ENCODE peak calls at places on chromosomes 13 and 19, in eight cellular contexts. One of them, this sample, is unnamed.

GRCh38 chr13:84405286-84405685 is 523.0 kb upstream of the SLITRK1 start:
- DNase-seq in CD8-positive, alpha-beta T cell: no peak
- DNase-seq in ELR: peak
- DNase-seq in stimulated activated CD4-positive, alpha-beta T cell treated with anti-CD3 and anti-CD28 coated beads, Interleukin-4, amount 100 ng/mL, for 4 hours: no peak
- DNase-seq in NAMALWA: no peak
- DNase-seq in Caki2: no peak
- DNase-seq in A549: no peak
- DNase-seq in Panc1: no peak
- DNase-seq in this sample: no peak

GRCh38 chr13:95494082-95494681 is 58.3 kb upstream of the CLDN10 start:
- DNase-seq in Caki2: peak
- DNase-seq in CD8-positive, alpha-beta T cell: no peak
- DNase-seq in Panc1: peak
- DNase-seq in A549: peak
- DNase-seq in stimulated activated CD4-positive, alpha-beta T cell treated with anti-CD3 and anti-CD28 coated beads, Interleukin-4, amount 100 ng/mL, for 4 hours: no peak
- DNase-seq in NAMALWA: peak
- DNase-seq in ELR: peak
- DNase-seq in this sample: peak

GRCh38 chr13:41848435-41849255 is 112.3 kb downstream of the VWA8 start:
- DNase-seq in A549: no peak
- DNase-seq in NAMALWA: no peak
- DNase-seq in stimulated activated CD4-positive, alpha-beta T cell treated with anti-CD3 and anti-CD28 coated beads, Interleukin-4, amount 100 ng/mL, for 4 hours: no peak
- DNase-seq in Panc1: no peak
- DNase-seq in Caki2: peak
- DNase-seq in CD8-positive, alpha-beta T cell: no peak
- DNase-seq in ELR: no peak
- DNase-seq in this sample: no peak

GRCh38 chr13:34647379-34647778 is 294.7 kb upstream of the NBEA start:
- DNase-seq in CD8-positive, alpha-beta T cell: no peak
- DNase-seq in stimulated activated CD4-positive, alpha-beta T cell treated with anti-CD3 and anti-CD28 coated beads, Interleukin-4, amount 100 ng/mL, for 4 hours: no peak
- DNase-seq in Caki2: no peak
- DNase-seq in Panc1: no peak
- DNase-seq in ELR: peak
- DNase-seq in NAMALWA: no peak
- DNase-seq in A549: peak
- DNase-seq in this sample: no peak

GRCh38 chr13:48585456-48585840 is 52.6 kb upstream of the RCBTB2 start:
- DNase-seq in NAMALWA: no peak
- DNase-seq in stimulated activated CD4-positive, alpha-beta T cell treated with anti-CD3 and anti-CD28 coated beads, Interleukin-4, amount 100 ng/mL, for 4 hours: no peak
- DNase-seq in Panc1: no peak
- DNase-seq in ELR: peak
- DNase-seq in A549: no peak
- DNase-seq in Caki2: no peak
- DNase-seq in CD8-positive, alpha-beta T cell: no peak
- DNase-seq in this sample: peak

GRCh38 chr13:110397445-110397844 is 90.4 kb downstream of the COL4A2 start:
- DNase-seq in A549: no peak
- DNase-seq in ELR: peak
- DNase-seq in Caki2: no peak
- DNase-seq in CD8-positive, alpha-beta T cell: no peak
- DNase-seq in NAMALWA: no peak
- DNase-seq in Panc1: no peak
- DNase-seq in stimulated activated CD4-positive, alpha-beta T cell treated with anti-CD3 and anti-CD28 coated beads, Interleukin-4, amount 100 ng/mL, for 4 hours: no peak
- DNase-seq in this sample: no peak

GRCh38 chr19:4794971-4795370 is 3.4 kb downstream of the FEM1A start:
- DNase-seq in Panc1: no peak
- DNase-seq in stimulated activated CD4-positive, alpha-beta T cell treated with anti-CD3 and anti-CD28 coated beads, Interleukin-4, amount 100 ng/mL, for 4 hours: no peak
- DNase-seq in Caki2: no peak
- DNase-seq in CD8-positive, alpha-beta T cell: no peak
- DNase-seq in ELR: no peak
- DNase-seq in NAMALWA: no peak
- DNase-seq in A549: no peak
- DNase-seq in this sample: no peak

GRCh38 chr19:19230999-19231398 is 19.2 kb downstream of the NCAN start:
- DNase-seq in Panc1: no peak
- DNase-seq in stimulated activated CD4-positive, alpha-beta T cell treated with anti-CD3 and anti-CD28 coated beads, Interleukin-4, amount 100 ng/mL, for 4 hours: no peak
- DNase-seq in NAMALWA: no peak
- DNase-seq in A549: no peak
- DNase-seq in CD8-positive, alpha-beta T cell: no peak
- DNase-seq in ELR: no peak
- DNase-seq in Caki2: no peak
- DNase-seq in this sample: no peak

GRCh38 chr13:32940601-32941000 is 75.6 kb upstream of the KL start:
- DNase-seq in Caki2: no peak
- DNase-seq in Panc1: no peak
- DNase-seq in stimulated activated CD4-positive, alpha-beta T cell treated with anti-CD3 and anti-CD28 coated beads, Interleukin-4, amount 100 ng/mL, for 4 hours: no peak
- DNase-seq in NAMALWA: no peak
- DNase-seq in A549: no peak
- DNase-seq in ELR: no peak
- DNase-seq in CD8-positive, alpha-beta T cell: no peak
- DNase-seq in this sample: no peak

GRCh38 chr19:6109947-6110346 is 353 bp downstream of the RFX2 start:
- DNase-seq in CD8-positive, alpha-beta T cell: peak
- DNase-seq in stimulated activated CD4-positive, alpha-beta T cell treated with anti-CD3 and anti-CD28 coated beads, Interleukin-4, amount 100 ng/mL, for 4 hours: no peak
- DNase-seq in A549: no peak
- DNase-seq in Caki2: no peak
- DNase-seq in ELR: no peak
- DNase-seq in NAMALWA: no peak
- DNase-seq in Panc1: no peak
- DNase-seq in this sample: no peak

GRCh38 chr19:17281391-17282304 is at the start of gene ANKLE1:
- DNase-seq in CD8-positive, alpha-beta T cell: no peak
- DNase-seq in Panc1: no peak
- DNase-seq in Caki2: no peak
- DNase-seq in A549: no peak
- DNase-seq in NAMALWA: peak
- DNase-seq in ELR: peak
- DNase-seq in stimulated activated CD4-positive, alpha-beta T cell treated with anti-CD3 and anti-CD28 coated beads, Interleukin-4, amount 100 ng/mL, for 4 hours: no peak
- DNase-seq in this sample: no peak

GRCh38 chr19:47446534-47447469 is 24.9 kb downstream of the SLC8A2 start:
- DNase-seq in stimulated activated CD4-positive, alpha-beta T cell treated with anti-CD3 and anti-CD28 coated beads, Interleukin-4, amount 100 ng/mL, for 4 hours: no peak
- DNase-seq in A549: peak
- DNase-seq in NAMALWA: no peak
- DNase-seq in Caki2: peak
- DNase-seq in Panc1: no peak
- DNase-seq in CD8-positive, alpha-beta T cell: no peak
- DNase-seq in ELR: peak
- DNase-seq in this sample: no peak

GRCh38 chr13:98626298-98626940 is 49.5 kb upstream of the STK24 start:
- DNase-seq in stimulated activated CD4-positive, alpha-beta T cell treated with anti-CD3 and anti-CD28 coated beads, Interleukin-4, amount 100 ng/mL, for 4 hours: no peak
- DNase-seq in ELR: peak
- DNase-seq in A549: no peak
- DNase-seq in CD8-positive, alpha-beta T cell: no peak
- DNase-seq in Panc1: no peak
- DNase-seq in Caki2: no peak
- DNase-seq in NAMALWA: peak
- DNase-seq in this sample: no peak

GRCh38 chr19:5172859-5173577 is 167.6 kb downstream of the PTPRS start:
- DNase-seq in NAMALWA: no peak
- DNase-seq in stimulated activated CD4-positive, alpha-beta T cell treated with anti-CD3 and anti-CD28 coated beads, Interleukin-4, amount 100 ng/mL, for 4 hours: no peak
- DNase-seq in CD8-positive, alpha-beta T cell: no peak
- DNase-seq in A549: peak
- DNase-seq in Panc1: peak
- DNase-seq in Caki2: peak
- DNase-seq in ELR: peak
- DNase-seq in this sample: peak

GRCh38 chr19:57887195-57887941 is 1.5 kb downstream of the ZNF814 start:
- DNase-seq in Caki2: no peak
- DNase-seq in stimulated activated CD4-positive, alpha-beta T cell treated with anti-CD3 and anti-CD28 coated beads, Interleukin-4, amount 100 ng/mL, for 4 hours: no peak
- DNase-seq in CD8-positive, alpha-beta T cell: no peak
- DNase-seq in Panc1: no peak
- DNase-seq in A549: no peak
- DNase-seq in ELR: no peak
- DNase-seq in NAMALWA: no peak
- DNase-seq in this sample: no peak

GRCh38 chr13:113604186-113604585 is 19.6 kb downstream of the TFDP1 start:
- DNase-seq in CD8-positive, alpha-beta T cell: no peak
- DNase-seq in Caki2: no peak
- DNase-seq in stimulated activated CD4-positive, alpha-beta T cell treated with anti-CD3 and anti-CD28 coated beads, Interleukin-4, amount 100 ng/mL, for 4 hours: no peak
- DNase-seq in NAMALWA: no peak
- DNase-seq in A549: no peak
- DNase-seq in Panc1: no peak
- DNase-seq in ELR: no peak
- DNase-seq in this sample: no peak

GRCh38 chr19:36604656-36605100 is 435 bp upstream of the ZNF382 start:
- DNase-seq in stimulated activated CD4-positive, alpha-beta T cell treated with anti-CD3 and anti-CD28 coated beads, Interleukin-4, amount 100 ng/mL, for 4 hours: peak
- DNase-seq in ELR: peak
- DNase-seq in NAMALWA: no peak
- DNase-seq in Caki2: peak
- DNase-seq in Panc1: no peak
- DNase-seq in A549: no peak
- DNase-seq in CD8-positive, alpha-beta T cell: peak
- DNase-seq in this sample: no peak

GRCh38 chr19:14073232-14073924 is 792 bp downstream of the MISP3 start:
- DNase-seq in stimulated activated CD4-positive, alpha-beta T cell treated with anti-CD3 and anti-CD28 coated beads, Interleukin-4, amount 100 ng/mL, for 4 hours: peak
- DNase-seq in NAMALWA: peak
- DNase-seq in CD8-positive, alpha-beta T cell: peak
- DNase-seq in Panc1: no peak
- DNase-seq in ELR: peak
- DNase-seq in A549: no peak
- DNase-seq in Caki2: peak
- DNase-seq in this sample: no peak

GRCh38 chr13:90683711-90684131 is 663.8 kb upstream of the MIR17HG start:
- DNase-seq in CD8-positive, alpha-beta T cell: no peak
- DNase-seq in stimulated activated CD4-positive, alpha-beta T cell treated with anti-CD3 and anti-CD28 coated beads, Interleukin-4, amount 100 ng/mL, for 4 hours: no peak
- DNase-seq in Caki2: no peak
- DNase-seq in A549: no peak
- DNase-seq in NAMALWA: no peak
- DNase-seq in ELR: no peak
- DNase-seq in Panc1: no peak
- DNase-seq in this sample: no peak

GRCh38 chr19:23470873-23471555 is 75.7 kb upstream of the ZNF91 start:
- DNase-seq in CD8-positive, alpha-beta T cell: no peak
- DNase-seq in stimulated activated CD4-positive, alpha-beta T cell treated with anti-CD3 and anti-CD28 coated beads, Interleukin-4, amount 100 ng/mL, for 4 hours: no peak
- DNase-seq in Caki2: no peak
- DNase-seq in ELR: peak
- DNase-seq in Panc1: no peak
- DNase-seq in NAMALWA: no peak
- DNase-seq in A549: no peak
- DNase-seq in this sample: no peak

GRCh38 chr13:112819816-112820215 is 130.0 kb downstream of the ATP11A start:
- DNase-seq in stimulated activated CD4-positive, alpha-beta T cell treated with anti-CD3 and anti-CD28 coated beads, Interleukin-4, amount 100 ng/mL, for 4 hours: no peak
- DNase-seq in NAMALWA: no peak
- DNase-seq in ELR: no peak
- DNase-seq in A549: no peak
- DNase-seq in Panc1: no peak
- DNase-seq in CD8-positive, alpha-beta T cell: no peak
- DNase-seq in Caki2: no peak
- DNase-seq in this sample: no peak

GRCh38 chr13:98796798-98797197 is 44.3 kb upstream of the SLC15A1 start:
- DNase-seq in Caki2: no peak
- DNase-seq in A549: no peak
- DNase-seq in stimulated activated CD4-positive, alpha-beta T cell treated with anti-CD3 and anti-CD28 coated beads, Interleukin-4, amount 100 ng/mL, for 4 hours: no peak
- DNase-seq in NAMALWA: no peak
- DNase-seq in Panc1: no peak
- DNase-seq in CD8-positive, alpha-beta T cell: no peak
- DNase-seq in ELR: no peak
- DNase-seq in this sample: no peak

GRCh38 chr13:42474954-42475353 is 99.0 kb upstream of the TNFSF11 start:
- DNase-seq in ELR: no peak
- DNase-seq in Caki2: no peak
- DNase-seq in Panc1: no peak
- DNase-seq in stimulated activated CD4-positive, alpha-beta T cell treated with anti-CD3 and anti-CD28 coated beads, Interleukin-4, amount 100 ng/mL, for 4 hours: peak
- DNase-seq in CD8-positive, alpha-beta T cell: no peak
- DNase-seq in NAMALWA: no peak
- DNase-seq in A549: no peak
- DNase-seq in this sample: no peak